ENCODE peak calls at places on chromosomes 16 and 17, in nine cellular contexts. One of them, this sample, is unnamed.

GRCh38 chr17:78568051-78568450 is 9.1 kb downstream of the DNAH17 start:
- DNase-seq in cardiac muscle cell: no peak
- DNase-seq in GM13977: no peak
- DNase-seq in psoas muscle: no peak
- DNase-seq in AG09319: no peak
- DNase-seq in heart left ventricle: no peak
- DNase-seq in WERI-Rb-1: no peak
- DNase-seq in RWPE1: no peak
- DNase-seq in AG10803: no peak
- DNase-seq in this sample: no peak

GRCh38 chr16:4378202-4378666 is 6.6 kb downstream of the VASN start:
- DNase-seq in cardiac muscle cell: no peak
- DNase-seq in GM13977: no peak
- DNase-seq in psoas muscle: peak
- DNase-seq in AG09319: no peak
- DNase-seq in heart left ventricle: peak
- DNase-seq in WERI-Rb-1: no peak
- DNase-seq in RWPE1: no peak
- DNase-seq in AG10803: peak
- DNase-seq in this sample: no peak

GRCh38 chr17:34312080-34312479 is 7.2 kb upstream of the CCL8 start:
- DNase-seq in cardiac muscle cell: peak
- DNase-seq in GM13977: no peak
- DNase-seq in psoas muscle: no peak
- DNase-seq in AG09319: peak
- DNase-seq in heart left ventricle: no peak
- DNase-seq in WERI-Rb-1: no peak
- DNase-seq in RWPE1: no peak
- DNase-seq in AG10803: peak
- DNase-seq in this sample: no peak

GRCh38 chr17:55453836-55454557 is 32.4 kb upstream of the MMD start:
- DNase-seq in cardiac muscle cell: no peak
- DNase-seq in GM13977: no peak
- DNase-seq in psoas muscle: no peak
- DNase-seq in AG09319: no peak
- DNase-seq in heart left ventricle: no peak
- DNase-seq in WERI-Rb-1: no peak
- DNase-seq in RWPE1: no peak
- DNase-seq in AG10803: no peak
- DNase-seq in this sample: no peak

GRCh38 chr17:57110579-57111367 is 25.7 kb downstream of the AKAP1 start:
- DNase-seq in cardiac muscle cell: no peak
- DNase-seq in GM13977: no peak
- DNase-seq in psoas muscle: no peak
- DNase-seq in AG09319: no peak
- DNase-seq in heart left ventricle: peak
- DNase-seq in WERI-Rb-1: no peak
- DNase-seq in RWPE1: no peak
- DNase-seq in AG10803: no peak
- DNase-seq in this sample: no peak

GRCh38 chr16:51982715-51983680 is 563.9 kb downstream of the TOX3 start:
- DNase-seq in cardiac muscle cell: peak
- DNase-seq in GM13977: peak
- DNase-seq in psoas muscle: no peak
- DNase-seq in AG09319: peak
- DNase-seq in heart left ventricle: no peak
- DNase-seq in WERI-Rb-1: peak
- DNase-seq in RWPE1: peak
- DNase-seq in AG10803: peak
- DNase-seq in this sample: peak

GRCh38 chr16:56107944-56108583 is 83.2 kb upstream of the GNAO1 start:
- DNase-seq in cardiac muscle cell: no peak
- DNase-seq in GM13977: no peak
- DNase-seq in psoas muscle: no peak
- DNase-seq in AG09319: no peak
- DNase-seq in heart left ventricle: no peak
- DNase-seq in WERI-Rb-1: no peak
- DNase-seq in RWPE1: no peak
- DNase-seq in AG10803: no peak
- DNase-seq in this sample: no peak

GRCh38 chr17:59607817-59608403 is 11.8 kb upstream of the CLTC start:
- DNase-seq in cardiac muscle cell: no peak
- DNase-seq in GM13977: no peak
- DNase-seq in psoas muscle: no peak
- DNase-seq in AG09319: no peak
- DNase-seq in heart left ventricle: no peak
- DNase-seq in WERI-Rb-1: peak
- DNase-seq in RWPE1: no peak
- DNase-seq in AG10803: no peak
- DNase-seq in this sample: peak

GRCh38 chr16:83552193-83552592 is 255.6 kb upstream of the HSBP1 start:
- DNase-seq in cardiac muscle cell: peak
- DNase-seq in GM13977: no peak
- DNase-seq in psoas muscle: no peak
- DNase-seq in AG09319: no peak
- DNase-seq in heart left ventricle: no peak
- DNase-seq in WERI-Rb-1: no peak
- DNase-seq in RWPE1: peak
- DNase-seq in AG10803: peak
- DNase-seq in this sample: no peak

GRCh38 chr17:14372905-14373559 is 72.2 kb downstream of the HS3ST3B1 start:
- DNase-seq in cardiac muscle cell: no peak
- DNase-seq in GM13977: no peak
- DNase-seq in psoas muscle: no peak
- DNase-seq in AG09319: no peak
- DNase-seq in heart left ventricle: no peak
- DNase-seq in WERI-Rb-1: no peak
- DNase-seq in RWPE1: no peak
- DNase-seq in AG10803: no peak
- DNase-seq in this sample: no peak

GRCh38 chr17:77370536-77370935 is 229.8 kb downstream of the SEC14L1 start:
- DNase-seq in cardiac muscle cell: no peak
- DNase-seq in GM13977: no peak
- DNase-seq in psoas muscle: peak
- DNase-seq in AG09319: no peak
- DNase-seq in heart left ventricle: peak
- DNase-seq in WERI-Rb-1: no peak
- DNase-seq in RWPE1: no peak
- DNase-seq in AG10803: no peak
- DNase-seq in this sample: no peak

GRCh38 chr17:43932357-43932756 is 9.9 kb downstream of the PPY start:
- DNase-seq in cardiac muscle cell: no peak
- DNase-seq in GM13977: no peak
- DNase-seq in psoas muscle: no peak
- DNase-seq in AG09319: no peak
- DNase-seq in heart left ventricle: no peak
- DNase-seq in WERI-Rb-1: no peak
- DNase-seq in RWPE1: no peak
- DNase-seq in AG10803: no peak
- DNase-seq in this sample: no peak

GRCh38 chr16:81004646-81005353 is 1.9 kb downstream of the CMC2 start:
- DNase-seq in cardiac muscle cell: peak
- DNase-seq in GM13977: peak
- DNase-seq in psoas muscle: no peak
- DNase-seq in AG09319: no peak
- DNase-seq in heart left ventricle: no peak
- DNase-seq in WERI-Rb-1: no peak
- DNase-seq in RWPE1: peak
- DNase-seq in AG10803: peak
- DNase-seq in this sample: no peak

GRCh38 chr17:1766382-1767135 is 4.7 kb downstream of the SERPINF1 start:
- DNase-seq in cardiac muscle cell: no peak
- DNase-seq in GM13977: no peak
- DNase-seq in psoas muscle: no peak
- DNase-seq in AG09319: no peak
- DNase-seq in heart left ventricle: no peak
- DNase-seq in WERI-Rb-1: no peak
- DNase-seq in RWPE1: no peak
- DNase-seq in AG10803: no peak
- DNase-seq in this sample: no peak

GRCh38 chr16:24253192-24253591 is 2.9 kb upstream of the CACNG3 start:
- DNase-seq in cardiac muscle cell: peak
- DNase-seq in GM13977: peak
- DNase-seq in psoas muscle: no peak
- DNase-seq in AG09319: no peak
- DNase-seq in heart left ventricle: no peak
- DNase-seq in WERI-Rb-1: peak
- DNase-seq in RWPE1: peak
- DNase-seq in AG10803: peak
- DNase-seq in this sample: peak
- TF ChIP-seq CTCF in cardiac muscle cell: peak
- TF ChIP-seq CTCF in GM13977: peak
- TF ChIP-seq CTCF in psoas muscle: peak
- TF ChIP-seq CTCF in AG09319: peak
- TF ChIP-seq CTCF in heart left ventricle: peak
- TF ChIP-seq CTCF in WERI-Rb-1: peak
- TF ChIP-seq CTCF in RWPE1: peak
- TF ChIP-seq CTCF in AG10803: peak
- TF ChIP-seq CTCF in this sample: peak

DNA sequence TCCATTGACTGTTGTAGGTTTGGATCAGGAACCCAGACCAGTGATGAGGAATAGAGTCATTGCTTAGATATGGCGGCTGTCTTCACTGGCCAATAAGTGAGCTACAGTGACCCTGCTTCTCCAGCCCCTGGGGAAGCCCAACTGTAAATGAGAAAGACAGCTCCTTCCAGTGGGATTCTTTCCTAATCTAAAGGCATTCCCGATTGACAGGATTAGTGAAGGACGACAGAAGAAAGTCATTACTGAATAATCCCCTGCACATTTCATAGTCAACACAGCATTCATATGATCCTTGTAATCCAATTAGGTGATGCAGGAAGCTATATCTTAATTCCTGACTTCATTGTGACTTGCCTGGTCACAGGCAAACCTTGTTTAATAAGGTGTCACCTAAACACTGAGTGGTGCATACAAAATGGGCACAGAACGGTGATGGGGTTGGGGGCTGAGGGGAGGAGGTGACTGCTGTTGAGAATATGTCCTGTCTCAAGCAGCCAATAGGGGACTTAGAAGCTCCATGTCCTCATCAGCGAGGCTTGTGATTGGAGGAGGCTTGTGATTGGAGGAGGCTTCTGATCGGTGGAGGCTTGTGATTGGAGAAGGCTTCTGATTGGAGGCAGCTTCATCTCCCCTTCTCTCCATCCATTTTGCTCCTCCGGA is 242.6 kb downstream of the XYLT1 start:
- DNase-seq in cardiac muscle cell: no peak
- DNase-seq in GM13977: no peak
- DNase-seq in psoas muscle: no peak
- DNase-seq in AG09319: no peak
- DNase-seq in heart left ventricle: no peak
- DNase-seq in WERI-Rb-1: no peak
- DNase-seq in RWPE1: no peak
- DNase-seq in AG10803: no peak
- DNase-seq in this sample: no peak
- TF ChIP-seq CTCF in cardiac muscle cell: no peak
- TF ChIP-seq CTCF in GM13977: no peak
- TF ChIP-seq CTCF in psoas muscle: no peak
- TF ChIP-seq CTCF in AG09319: no peak
- TF ChIP-seq CTCF in heart left ventricle: no peak
- TF ChIP-seq CTCF in WERI-Rb-1: no peak
- TF ChIP-seq CTCF in RWPE1: no peak
- TF ChIP-seq CTCF in AG10803: no peak
- TF ChIP-seq CTCF in this sample: no peak

DNA sequence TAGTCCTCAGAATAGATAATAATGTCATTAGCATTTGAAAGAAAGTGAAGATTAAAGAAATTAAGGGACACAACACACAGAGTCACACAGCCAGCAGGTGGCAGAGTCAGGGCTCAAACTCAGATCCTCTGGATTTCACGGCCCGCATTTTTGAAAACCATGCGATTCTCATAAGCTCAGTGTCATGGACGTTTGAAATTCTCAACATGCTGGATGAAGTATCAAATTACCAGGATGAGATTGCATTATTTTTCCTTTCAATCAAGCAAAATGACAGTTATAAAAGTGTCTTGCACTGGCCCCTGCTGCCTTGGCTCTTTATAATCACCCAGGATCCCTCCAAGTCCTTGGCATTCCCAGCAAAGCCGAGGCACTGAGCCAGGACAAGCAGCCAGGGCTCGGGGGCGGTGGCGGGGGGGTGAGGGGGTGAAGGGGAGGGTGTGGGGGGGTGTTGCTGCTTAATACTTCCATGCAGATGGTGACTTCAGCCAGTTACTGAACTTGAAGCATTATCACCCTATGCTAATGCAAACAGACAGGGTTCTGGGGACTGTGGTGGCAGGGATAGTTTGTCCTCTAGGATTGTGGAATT is 6.6 kb upstream of the BMERB1 start:
- DNase-seq in cardiac muscle cell: peak
- DNase-seq in GM13977: peak
- DNase-seq in psoas muscle: peak
- DNase-seq in AG09319: peak
- DNase-seq in heart left ventricle: peak
- DNase-seq in WERI-Rb-1: peak
- DNase-seq in RWPE1: no peak
- DNase-seq in AG10803: peak
- DNase-seq in this sample: peak
- TF ChIP-seq CTCF in cardiac muscle cell: peak
- TF ChIP-seq CTCF in GM13977: peak
- TF ChIP-seq CTCF in psoas muscle: peak
- TF ChIP-seq CTCF in AG09319: peak
- TF ChIP-seq CTCF in heart left ventricle: peak
- TF ChIP-seq CTCF in WERI-Rb-1: peak
- TF ChIP-seq CTCF in RWPE1: peak
- TF ChIP-seq CTCF in AG10803: peak
- TF ChIP-seq CTCF in this sample: peak

DNA sequence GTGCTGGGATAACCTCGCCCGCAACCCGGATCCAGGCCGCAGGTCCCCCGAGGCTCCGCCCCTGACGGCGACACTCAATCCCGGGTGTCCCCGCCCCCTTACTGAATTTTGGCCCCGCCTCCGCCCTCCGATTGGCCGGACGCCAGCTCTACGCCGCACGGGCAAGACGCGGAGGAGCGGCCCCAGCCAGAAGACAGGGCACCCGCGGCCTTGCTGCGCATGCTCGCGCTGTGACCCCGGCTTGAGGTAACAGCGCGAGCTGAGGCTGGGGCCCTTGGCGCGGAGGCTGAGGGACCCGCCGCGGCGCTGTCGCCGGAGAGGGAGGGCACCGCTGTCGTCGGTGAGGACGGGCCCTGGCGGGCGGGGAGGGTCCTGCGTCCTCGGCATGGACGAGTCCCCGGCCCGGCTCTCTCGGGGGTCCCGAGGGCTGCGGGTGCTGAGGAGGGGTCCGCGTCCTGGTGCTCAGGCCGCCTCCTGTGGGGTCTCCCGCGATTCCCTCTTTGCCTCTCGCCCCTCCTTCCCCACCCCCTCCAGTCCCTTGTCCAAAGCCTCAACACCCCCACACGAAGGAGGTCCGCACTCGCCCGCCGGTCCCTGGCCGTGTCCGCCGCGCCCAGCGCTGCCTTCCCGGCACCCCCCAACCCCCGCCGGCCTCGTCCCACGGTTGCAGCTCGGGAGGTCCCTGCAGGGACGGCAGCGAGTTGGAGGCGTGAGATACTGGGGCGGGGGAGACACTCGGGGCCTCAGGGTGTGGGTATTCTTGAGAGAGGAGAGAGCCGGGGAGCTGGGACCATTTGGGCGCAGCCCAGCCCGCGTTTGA is at the start of gene FLYWCH2:
- DNase-seq in cardiac muscle cell: peak
- DNase-seq in GM13977: peak
- DNase-seq in psoas muscle: peak
- DNase-seq in AG09319: peak
- DNase-seq in heart left ventricle: peak
- DNase-seq in WERI-Rb-1: peak
- DNase-seq in RWPE1: peak
- DNase-seq in AG10803: peak
- DNase-seq in this sample: peak
- TF ChIP-seq CTCF in cardiac muscle cell: no peak
- TF ChIP-seq CTCF in GM13977: no peak
- TF ChIP-seq CTCF in psoas muscle: peak
- TF ChIP-seq CTCF in AG09319: no peak
- TF ChIP-seq CTCF in heart left ventricle: no peak
- TF ChIP-seq CTCF in WERI-Rb-1: peak
- TF ChIP-seq CTCF in RWPE1: no peak
- TF ChIP-seq CTCF in AG10803: no peak
- TF ChIP-seq CTCF in this sample: peak